ENCODE peak calls at places on chromosomes 3 and 15, in four cellular contexts. Q is endodermal cell, E is mucosa of descending colon, U is HFF-Myc. I is an unnamed sample.

GRCh38 chr3:193730976-193731375 is 138.0 kb downstream of the OPA1 start:
- DNase-seq in U (no peak), Q (no peak), E (no peak), I (no peak)

GRCh38 chr3:171192176-171192854 is 165.8 kb upstream of the SLC2A2 start:
- DNase-seq in E (no peak), Q (no peak), U (peak; percentile 80), I (peak; percentile 73)

GRCh38 chr3:40645883-40646282 is 121.1 kb downstream of the ZNF621 start:
- DNase-seq in U (no peak), Q (no peak), E (no peak), I (no peak)

GRCh38 chr3:98732239-98733054 is 30.7 kb upstream of the ST3GAL6 start:
- DNase-seq in E (peak; percentile 52), Q (peak; percentile 92), U (no peak), I (no peak)

GRCh38 chr3:160379628-160380214 is 19.3 kb downstream of the IFT80 start:
- DNase-seq in E (no peak), Q (no peak), U (no peak), I (no peak)

GRCh38 chr3:8729479-8729878 is 4.1 kb upstream of the CAV3 start:
- DNase-seq in E (no peak), U (no peak), Q (no peak), I (no peak)

GRCh38 chr15:61032600-61033286 is 196.4 kb downstream of the RORA start:
- DNase-seq in Q (no peak), E (no peak), U (no peak), I (no peak)

GRCh38 chr3:184737063-184737462 is 25.2 kb upstream of the MAGEF1 start:
- DNase-seq in U (no peak), Q (peak; percentile 46), E (no peak), I (no peak)

GRCh38 chr3:46527239-46527638 is 29.5 kb downstream of the RTP3 start:
- DNase-seq in U (no peak), E (no peak), Q (no peak), I (no peak)

GRCh38 chr15:100116416-100117190 is 225.2 kb downstream of the ADAMTS17 start:
- DNase-seq in Q (no peak), U (no peak), E (no peak), I (no peak)

GRCh38 chr15:38554354-38554753 is 10.3 kb downstream of the RASGRP1 start:
- DNase-seq in Q (no peak), E (no peak), U (no peak), I (no peak)

GRCh38 chr15:60643490-60644040 is 164.6 kb upstream of the ICE2 start:
- DNase-seq in Q (no peak), U (no peak), E (no peak), I (no peak)

GRCh38 chr3:11140054-11140712 is 14.1 kb upstream of the HRH1 start:
- DNase-seq in Q (no peak), U (no peak), E (peak; percentile 63), I (no peak)

GRCh38 chr15:57599299-57599810 is 7.7 kb downstream of the MYZAP start:
- DNase-seq in Q (no peak), U (no peak), E (no peak), I (no peak)
- H3K4me3 ChIP-seq in Q (no peak overlapping the region), U (no peak overlapping the region), E (no peak overlapping the region), I (no peak overlapping the region)

GRCh38 chr3:128621931-128622330 is 28.7 kb downstream of the RPN1 start:
- DNase-seq in E (no peak), U (no peak), Q (no peak), I (no peak)

GRCh38 chr3:128618398-128618726 is 32.3 kb downstream of the RPN1 start:
- DNase-seq in Q (no peak), U (no peak), E (no peak), I (no peak)

GRCh38 chr3:128621234-128621633 is 29.4 kb downstream of the RPN1 start:
- DNase-seq in E (no peak), U (no peak), Q (no peak), I (no peak)

GRCh38 chr3:128619146-128619890 is 31.3 kb downstream of the RPN1 start:
- DNase-seq in U (peak; percentile 31), Q (no peak), E (no peak), I (peak; percentile 34)

DNA sequence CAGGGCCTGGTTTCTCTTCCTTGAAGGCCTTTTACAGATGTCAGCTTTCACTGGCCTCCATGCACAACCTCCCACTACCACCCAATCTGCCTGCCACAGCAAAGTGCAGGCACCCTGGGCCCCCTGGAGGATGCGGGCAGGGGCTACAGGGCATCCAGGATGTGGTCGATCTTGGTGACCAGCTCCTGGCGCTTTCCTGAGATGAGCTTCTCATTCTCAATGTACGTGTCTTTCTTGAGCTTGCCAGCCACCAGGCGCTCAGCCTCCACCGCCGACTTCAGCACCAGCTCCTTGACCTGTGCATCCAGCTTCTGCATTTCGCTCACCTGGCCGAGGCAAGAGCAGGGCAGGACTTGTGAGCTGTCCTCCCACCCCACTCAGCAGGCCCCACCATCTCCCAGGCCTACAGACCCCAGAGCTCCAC is 30.3 kb downstream of the RPN1 start:
- DNase-seq in U (no peak), E (no peak), Q (peak; percentile 61), I (no peak)
- TF ChIP-seq CTCF in U (peak; percentile 10), E (no peak), Q (peak; percentile 62), I (peak; percentile 14)

GRCh38 chr3:183260167-183260904 is 7.3 kb downstream of the B3GNT5 start:
- DNase-seq in Q (no peak), E (no peak), U (no peak), I (no peak)
- H3K4me3 ChIP-seq in Q (no peak overlapping the region), E (no peak overlapping the region), U (no peak overlapping the region), I (no peak overlapping the region)

GRCh38 chr3:110971010-110971585 is 100.5 kb upstream of the NECTIN3 start:
- DNase-seq in Q (no peak), U (no peak), E (no peak), I (no peak)
- TF ChIP-seq CTCF in Q (no peak), U (no peak), E (no peak), I (no peak)

GRCh38 chr15:53351373-53351772 is 408.1 kb downstream of the WDR72 start:
- DNase-seq in U (no peak), Q (no peak), E (no peak), I (no peak)
- H3K4me3 ChIP-seq in U (no peak overlapping the region), Q (no peak overlapping the region), E (no peak overlapping the region), I (no peak overlapping the region)

GRCh38 chr3:69423756-69424155 is 37.9 kb upstream of the FRMD4B start:
- DNase-seq in U (no peak), E (no peak), Q (no peak), I (no peak)

GRCh38 chr3:69426291-69426690 is 40.4 kb upstream of the FRMD4B start:
- DNase-seq in U (no peak), E (no peak), Q (no peak), I (peak; percentile 37)

GRCh38 chr3:69425249-69425648 is 39.4 kb upstream of the FRMD4B start:
- DNase-seq in Q (peak; percentile 71), U (no peak), E (no peak), I (no peak)

GRCh38 chr3:69428657-69429255 is 42.9 kb upstream of the FRMD4B start:
- DNase-seq in Q (no peak), E (no peak), U (no peak), I (no peak)

DNA sequence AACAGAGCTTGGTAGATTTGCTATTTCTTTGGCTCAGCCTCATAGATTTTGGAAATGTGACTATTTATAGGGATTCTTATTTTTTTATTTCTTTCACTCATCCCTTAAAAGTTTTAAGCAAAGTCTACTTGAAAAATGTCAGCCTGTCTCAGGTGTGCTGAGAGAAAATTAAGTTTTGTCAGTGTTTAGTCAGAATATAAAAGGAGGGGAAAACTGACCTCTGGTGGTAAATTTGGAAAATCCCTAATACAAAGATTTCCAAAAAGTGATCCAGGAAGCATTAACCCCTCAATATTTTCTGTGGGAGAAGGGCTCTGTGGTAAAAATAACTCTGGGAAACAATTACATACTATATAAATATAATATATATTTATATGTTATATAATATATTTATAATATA is 41.0 kb upstream of the FRMD4B start:
- DNase-seq in U (no peak), E (no peak), Q (no peak), I (no peak)
- TF ChIP-seq CTCF in U (peak; percentile 12), E (no peak), Q (peak; percentile 63), I (peak; percentile 12)

DNA sequence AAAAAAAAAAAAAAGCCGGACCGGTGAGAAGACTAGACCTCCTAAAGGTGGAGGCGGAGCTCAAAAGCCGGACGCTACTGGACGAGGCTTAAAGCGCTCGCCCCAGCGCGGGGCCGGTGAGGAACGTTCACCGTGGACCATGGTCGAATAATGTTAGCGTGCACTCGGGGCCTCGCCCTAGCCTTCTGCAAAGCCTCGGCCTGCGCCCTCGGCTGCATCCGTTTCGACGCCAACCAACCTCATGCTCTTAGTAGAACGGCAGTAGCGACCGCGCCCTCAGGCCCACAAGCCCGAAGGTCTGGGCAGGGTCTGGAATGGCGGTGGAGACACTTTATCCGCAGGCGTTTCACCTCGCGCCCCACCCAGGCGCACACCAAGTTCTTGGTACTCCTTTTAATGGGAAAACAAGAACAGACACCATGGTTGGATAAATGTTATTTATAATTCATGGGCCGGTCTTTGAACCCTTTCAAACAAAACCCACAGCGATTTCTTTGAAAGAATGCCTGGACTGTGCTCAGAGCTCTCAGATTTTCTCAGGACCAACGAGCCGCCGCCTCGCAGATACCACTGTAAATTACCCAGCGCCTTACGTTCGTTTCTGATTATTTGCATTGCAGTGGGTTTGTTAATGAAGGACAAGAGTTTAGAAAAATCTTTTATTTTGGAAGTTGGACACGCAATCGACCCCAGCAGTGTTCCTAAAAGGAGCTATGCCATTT is 1.3 kb upstream of the ISL2 start:
- DNase-seq in U (no peak), E (peak; percentile 56), Q (peak; percentile 83), I (no peak)
- H3K4me3 ChIP-seq in U (peak overlapping the region; percentile 75), E (no peak overlapping the region), Q (peak overlapping the region; percentile 72), I (peak overlapping the region; percentile 18)

GRCh38 chr15:84112025-84112424 is 123.5 kb upstream of the GOLGA6L4 start:
- DNase-seq in E (no peak), U (no peak), Q (no peak), I (no peak)

GRCh38 chr15:84104853-84105252 is 130.7 kb upstream of the GOLGA6L4 start:
- DNase-seq in E (no peak), Q (no peak), U (no peak), I (no peak)

GRCh38 chr15:84103345-84103744 is 132.2 kb upstream of the GOLGA6L4 start:
- DNase-seq in Q (peak; percentile 54), E (no peak), U (no peak), I (no peak)

GRCh38 chr15:84113919-84114318 is 121.7 kb upstream of the GOLGA6L4 start:
- DNase-seq in Q (no peak), U (no peak), E (no peak), I (no peak)

GRCh38 chr15:84108725-84109124 is 126.8 kb upstream of the GOLGA6L4 start:
- DNase-seq in U (no peak), E (no peak), Q (no peak), I (no peak)
- TF ChIP-seq CTCF in U (no peak), E (no peak), Q (peak; percentile 59), I (peak; percentile 54)

GRCh38 chr15:80780416-80781221 is 1.4 kb downstream of the CEMIP start:
- DNase-seq in E (peak; percentile 63), Q (peak; percentile 95), U (no peak), I (no peak)
- H3K4me3 ChIP-seq in E (no peak overlapping the region), Q (peak overlapping the region; percentile 69), U (peak overlapping the region; percentile 56), I (peak overlapping the region; percentile 23)

I was measured in retinal pigment epithelial cell.